ENCODE peak calls at places on chromosomes 7 and 10, in five cellular contexts. I is activated naive CD4-positive, alpha-beta T cell treated with anti-CD3 and anti-CD28 coated beads, Interleukin-2, amount 50 U/mL, for 16 hours; Q is ecto neural progenitor cell; D is HL-60; H is Panc1. L is an unnamed sample.

GRCh38 chr7:107125475-107125874 is 43.3 kb upstream of the HBP1 start:
- DNase-seq in I (no peak), D (no peak), Q (no peak), H (no peak), L (no peak)

GRCh38 chr10:14086596-14086995 is 244.1 kb downstream of the FRMD4A start:
- DNase-seq in I (no peak), D (no peak), Q (no peak), H (no peak), L (no peak)

GRCh38 chr10:88110822-88111221 is 247.4 kb downstream of the PTEN start:
- DNase-seq in D (no peak), Q (no peak), I (no peak), H (no peak), L (no peak)

GRCh38 chr10:12434277-12434676 is 84.9 kb downstream of the CAMK1D start:
- DNase-seq in I (no peak), H (no peak), Q (no peak), D (no peak), L (no peak)

GRCh38 chr10:118045842-118046490 is 775 bp downstream of the RAB11FIP2 start:
- DNase-seq in Q (no peak), D (peak), I (peak), H (peak), L (peak)

GRCh38 chr7:151408839-151409554 is 841 bp downstream of the WDR86 start:
- DNase-seq in Q (peak), H (no peak), I (no peak), D (peak), L (no peak)

GRCh38 chr7:4738711-4739527 is 36.5 kb upstream of the AP5Z1 start:
- DNase-seq in D (peak), Q (peak), I (no peak), H (peak), L (no peak)

GRCh38 chr7:18866359-18867036 is 250.9 kb downstream of the TWIST1 start:
- DNase-seq in Q (no peak), I (no peak), D (no peak), H (peak), L (peak)

GRCh38 chr7:12444785-12445184 is 41.1 kb upstream of the VWDE start:
- DNase-seq in H (no peak), Q (no peak), D (no peak), I (no peak), L (no peak)

GRCh38 chr10:97463363-97464132 is 17.6 kb downstream of the ZDHHC16 start:
- DNase-seq in Q (peak), D (peak), I (peak), H (peak), L (no peak)

GRCh38 chr10:10850227-10850626 is 167.4 kb upstream of the CELF2 start:
- DNase-seq in D (no peak), Q (no peak), I (no peak), H (no peak), L (no peak)

GRCh38 chr7:49866910-49867309 is 93.5 kb downstream of the VWC2 start:
- DNase-seq in D (no peak), H (no peak), I (no peak), Q (no peak), L (no peak)

GRCh38 chr7:77393261-77393660 is 22.9 kb downstream of the GSAP start:
- DNase-seq in Q (no peak), I (peak), D (no peak), H (peak), L (no peak)

GRCh38 chr10:131621784-131622624 is 278.8 kb upstream of the PPP2R2D start:
- DNase-seq in H (no peak), Q (no peak), I (no peak), D (no peak), L (peak)

GRCh38 chr10:62873866-62874265 is 57.7 kb upstream of the EGR2 start:
- DNase-seq in I (no peak), Q (no peak), D (no peak), H (no peak), L (no peak)

GRCh38 chr10:110777017-110777416 is 94.7 kb upstream of the PDCD4 start:
- DNase-seq in H (no peak), I (no peak), D (no peak), Q (no peak), L (no peak)

GRCh38 chr10:24821986-24822385 is 98.3 kb upstream of the ARHGAP21 start:
- DNase-seq in Q (no peak), I (no peak), H (peak), D (no peak), L (no peak)

GRCh38 chr10:15460661-15461060 is 89.6 kb upstream of the FAM171A1 start:
- DNase-seq in H (no peak), D (no peak), Q (no peak), I (no peak), L (no peak)

GRCh38 chr10:78137147-78137546 is 103.5 kb downstream of the RPS24 start:
- DNase-seq in H (no peak), D (no peak), Q (no peak), I (no peak), L (no peak)

L was measured in osteocyte.